ENCODE peak calls at places on chromosome 13, in ten cellular contexts. U is stimulated activated naive CD8-positive, alpha-beta T cell treated with anti-CD3 and anti-CD28 coated beads, Interleukin-15, Interleukin-2, amounts not matched to agents 100 U/mL and 50 U/mL, for 24 hours; J is small intestine; A is Karpas-422; M is Kasumi-1; T is HuH-7; H is DMS153; Y is EL; P is astrocyte; R is cerebellar cortex. B is an unnamed sample.

GRCh38 chr13:28707629-28708427 is 10.9 kb downstream of the SLC46A3 start:
- DNase-seq in U (no peak), J (peak), A (peak), M (no peak), T (no peak), H (no peak), Y (peak), P (peak), R (no peak), B (no peak)

GRCh38 chr13:32587774-32588165 is 1.5 kb downstream of the PDS5B start:
- DNase-seq in U (no peak), J (peak), A (peak), M (no peak), T (no peak), H (no peak), Y (peak), P (peak), R (peak), B (no peak)

GRCh38 chr13:50594276-50594970 is 249.1 kb downstream of the DLEU7 start:
- DNase-seq in U (peak), J (peak), A (peak), M (peak), T (peak), H (no peak), Y (no peak), P (no peak), R (no peak), B (no peak)

GRCh38 chr13:52788011-52788410 is 48.4 kb upstream of the CNMD start:
- DNase-seq in U (no peak), J (no peak), A (no peak), M (no peak), T (no peak), H (no peak), Y (no peak), P (no peak), R (no peak), B (no peak)

GRCh38 chr13:60288569-60288968 is 108.5 kb upstream of the TDRD3 start:
- DNase-seq in U (no peak), J (no peak), A (no peak), M (no peak), T (no peak), H (no peak), Y (no peak), P (no peak), R (no peak), B (no peak)

GRCh38 chr13:22112956-22113750 is 442.3 kb downstream of the FGF9 start:
- DNase-seq in U (no peak), J (no peak), A (no peak), M (no peak), T (no peak), H (no peak), Y (no peak), P (no peak), R (no peak), B (no peak)

GRCh38 chr13:48315981-48316380 is 12.4 kb downstream of the RB1 start:
- DNase-seq in U (no peak), J (no peak), A (no peak), M (no peak), T (no peak), H (no peak), Y (no peak), P (no peak), R (no peak), B (no peak)

GRCh38 chr13:76790519-76791289 is 95.5 kb downstream of the KCTD12 start:
- DNase-seq in U (no peak), J (no peak), A (no peak), M (no peak), T (no peak), H (peak), Y (no peak), P (no peak), R (peak), B (peak)

GRCh38 chr13:77514336-77514726 is 21.2 kb upstream of the SCEL start:
- DNase-seq in U (no peak), J (no peak), A (no peak), M (no peak), T (no peak), H (no peak), Y (no peak), P (no peak), R (no peak), B (no peak)

GRCh38 chr13:111899714-111900389 is 167.1 kb upstream of the SOX1 start:
- DNase-seq in U (no peak), J (no peak), A (no peak), M (no peak), T (no peak), H (peak), Y (no peak), P (no peak), R (no peak), B (no peak)

GRCh38 chr13:98092888-98093287 is 50.0 kb upstream of the FARP1 start:
- DNase-seq in U (no peak), J (no peak), A (no peak), M (no peak), T (no peak), H (no peak), Y (no peak), P (no peak), R (no peak), B (no peak)

GRCh38 chr13:39527961-39528720 is 74.9 kb downstream of the LHFPL6 start:
- DNase-seq in U (no peak), J (no peak), A (no peak), M (no peak), T (no peak), H (no peak), Y (peak), P (peak), R (peak), B (peak)

GRCh38 chr13:32938907-32939306 is 77.3 kb upstream of the KL start:
- DNase-seq in U (no peak), J (no peak), A (no peak), M (no peak), T (no peak), H (no peak), Y (peak), P (peak), R (no peak), B (no peak)

GRCh38 chr13:97600438-97601080 is 166.6 kb downstream of the RAP2A start:
- DNase-seq in U (no peak), J (no peak), A (no peak), M (no peak), T (no peak), H (peak), Y (peak), P (peak), R (no peak), B (no peak)

GRCh38 chr13:93769126-93769525 is 542.5 kb downstream of the GPC6 start:
- DNase-seq in U (no peak), J (no peak), A (no peak), M (no peak), T (no peak), H (no peak), Y (no peak), P (no peak), R (no peak), B (no peak)

GRCh38 chr13:55673910-55674309 is 1466.8 kb upstream of the PRR20A start:
- DNase-seq in U (no peak), J (no peak), A (no peak), M (no peak), T (no peak), H (no peak), Y (no peak), P (no peak), R (no peak), B (no peak)

GRCh38 chr13:33606692-33607091 is 211.3 kb upstream of the RFC3 start:
- DNase-seq in U (no peak), J (peak), A (no peak), M (no peak), T (no peak), H (no peak), Y (peak), P (no peak), R (no peak), B (no peak)

GRCh38 chr13:30615851-30616311 is 1.8 kb upstream of the USPL1 start:
- DNase-seq in U (no peak), J (peak), A (peak), M (peak), T (no peak), H (no peak), Y (peak), P (peak), R (peak), B (peak)

GRCh38 chr13:70994204-70994603 is 872.8 kb downstream of the DACH1 start:
- DNase-seq in U (no peak), J (no peak), A (no peak), M (no peak), T (no peak), H (no peak), Y (no peak), P (no peak), R (no peak), B (no peak)

GRCh38 chr13:26710166-26710565 is 50.4 kb downstream of the GPR12 start:
- DNase-seq in U (no peak), J (no peak), A (no peak), M (no peak), T (no peak), H (no peak), Y (no peak), P (no peak), R (no peak), B (no peak)

GRCh38 chr13:59865398-59865797 is 298.3 kb downstream of the DIAPH3 start:
- DNase-seq in U (no peak), J (no peak), A (no peak), M (no peak), T (no peak), H (no peak), Y (no peak), P (peak), R (no peak), B (no peak)

GRCh38 chr13:97108535-97108910 is 113.6 kb upstream of the MBNL2 start:
- DNase-seq in U (no peak), J (peak), A (no peak), M (no peak), T (no peak), H (no peak), Y (no peak), P (peak), R (peak), B (peak)

GRCh38 chr13:110187501-110188161 is 119.3 kb downstream of the COL4A1 start:
- DNase-seq in U (no peak), J (no peak), A (no peak), M (no peak), T (no peak), H (no peak), Y (peak), P (peak), R (no peak), B (no peak)

GRCh38 chr13:113581871-113582270 is 2.7 kb upstream of the TFDP1 start:
- DNase-seq in U (no peak), J (no peak), A (no peak), M (no peak), T (no peak), H (no peak), Y (no peak), P (no peak), R (no peak), B (no peak)

B was measured in cerebellum.